ENCODE peak calls at places on chromosome 5, in four cellular contexts. One of them, this sample, is unnamed.

GRCh38 chr5:44809215-44809955 is 638 bp downstream of the MRPS30 start:
- DNase-seq in BJ: peak; percentile 8
- DNase-seq in endothelial cell: peak; percentile 33
- DNase-seq in T-cell: peak; percentile 19
- DNase-seq in this sample: peak; percentile 29

GRCh38 chr5:33444542-33444941 is 3.8 kb downstream of the TARS1 start:
- DNase-seq in BJ: no peak
- DNase-seq in endothelial cell: no peak
- DNase-seq in T-cell: no peak
- DNase-seq in this sample: no peak

GRCh38 chr5:84724683-84725082 is 340.0 kb upstream of the EDIL3 start:
- DNase-seq in BJ: no peak
- DNase-seq in endothelial cell: no peak
- DNase-seq in T-cell: no peak
- DNase-seq in this sample: no peak

GRCh38 chr5:105573575-105573974 is 2011.0 kb upstream of the NUDT12 start:
- DNase-seq in BJ: no peak
- DNase-seq in endothelial cell: no peak
- DNase-seq in T-cell: no peak
- DNase-seq in this sample: no peak

GRCh38 chr5:5418764-5419163 is 3.7 kb upstream of the ICE1 start:
- DNase-seq in BJ: no peak
- DNase-seq in endothelial cell: no peak
- DNase-seq in T-cell: no peak
- DNase-seq in this sample: no peak

GRCh38 chr5:141320225-141321169 is at the start of gene TAF7:
- DNase-seq in BJ: peak; percentile 63
- DNase-seq in endothelial cell: peak; percentile 93
- DNase-seq in T-cell: peak; percentile 92
- DNase-seq in this sample: peak; percentile 91

GRCh38 chr5:60382761-60383160 is 317.2 kb downstream of the DEPDC1B start:
- DNase-seq in BJ: no peak
- DNase-seq in endothelial cell: no peak
- DNase-seq in T-cell: no peak
- DNase-seq in this sample: no peak

GRCh38 chr5:91797581-91797980 is 414.5 kb upstream of the ARRDC3 start:
- DNase-seq in BJ: no peak
- DNase-seq in endothelial cell: no peak
- DNase-seq in T-cell: no peak
- DNase-seq in this sample: no peak

GRCh38 chr5:169258372-169259000 is 42.5 kb downstream of the SLIT3 start:
- DNase-seq in BJ: peak; percentile 97
- DNase-seq in endothelial cell: no peak
- DNase-seq in T-cell: no peak
- DNase-seq in this sample: no peak

GRCh38 chr5:13567819-13568218 is 376.7 kb downstream of the DNAH5 start:
- DNase-seq in BJ: peak; percentile 72
- DNase-seq in endothelial cell: no peak
- DNase-seq in T-cell: no peak
- DNase-seq in this sample: no peak

GRCh38 chr5:117889592-117889991 is 1098.8 kb downstream of the DTWD2 start:
- DNase-seq in BJ: peak; percentile 71
- DNase-seq in endothelial cell: no peak
- DNase-seq in T-cell: no peak
- DNase-seq in this sample: no peak

GRCh38 chr5:115873392-115873791 is 31.7 kb downstream of the AP3S1 start:
- DNase-seq in BJ: no peak
- DNase-seq in endothelial cell: no peak
- DNase-seq in T-cell: no peak
- DNase-seq in this sample: no peak

GRCh38 chr5:122915717-122916399 is 70.4 kb downstream of the SNX24 start:
- DNase-seq in BJ: no peak
- DNase-seq in endothelial cell: no peak
- DNase-seq in T-cell: no peak
- DNase-seq in this sample: no peak

GRCh38 chr5:139126711-139127111 is 71.5 kb downstream of the SIL1 start:
- DNase-seq in BJ: no peak
- DNase-seq in endothelial cell: no peak
- DNase-seq in T-cell: no peak
- DNase-seq in this sample: no peak

GRCh38 chr5:54669845-54670635 is 152.5 kb downstream of the SNX18 start:
- DNase-seq in BJ: no peak
- DNase-seq in endothelial cell: no peak
- DNase-seq in T-cell: no peak
- DNase-seq in this sample: no peak

GRCh38 chr5:68011801-68012200 is 203.8 kb upstream of the PIK3R1 start:
- DNase-seq in BJ: no peak
- DNase-seq in endothelial cell: no peak
- DNase-seq in T-cell: no peak
- DNase-seq in this sample: no peak

GRCh38 chr5:96661101-96661840 is 905 bp upstream of the CAST start:
- DNase-seq in BJ: no peak
- DNase-seq in endothelial cell: no peak
- DNase-seq in T-cell: peak; percentile 37
- DNase-seq in this sample: peak; percentile 26

This sample was measured in CD8-positive, alpha-beta memory T cell.